ENCODE peak calls at places on chromosome 1, in four cellular contexts. C is K562, S is PC-9, V is PC-3. R is an unnamed sample.

GRCh38 chr1:54332781-54333585 is 73.2 kb downstream of the SSBP3 start:
- DNase-seq in C (no peak), V (no peak), S (no peak), R (no peak)

GRCh38 chr1:119929643-119930310 is 33.5 kb upstream of the ADAM30 start:
- DNase-seq in C (no peak), S (peak; percentile 75), V (peak; percentile 62), R (no peak)

GRCh38 chr1:185162491-185162890 is 5.5 kb downstream of the SWT1 start:
- DNase-seq in C (no peak), S (no peak), V (peak; percentile 46), R (no peak)

GRCh38 chr1:241269116-241269515 is 87.9 kb downstream of the RGS7 start:
- DNase-seq in V (peak; percentile 52), S (no peak), C (no peak), R (no peak)

GRCh38 chr1:205914730-205915129 is 28.5 kb downstream of the SLC26A9 start:
- DNase-seq in V (no peak), S (no peak), C (no peak), R (no peak)

GRCh38 chr1:1666526-1666925 is 7.7 kb upstream of the CDK11B start:
- DNase-seq in C (no peak), S (no peak), V (no peak), R (no peak)

GRCh38 chr1:64686828-64687724 is 57.8 kb upstream of the RAVER2 start:
- DNase-seq in C (peak; percentile 66), S (peak; percentile 43), V (peak; percentile 76), R (no peak)

GRCh38 chr1:905071-905749 is 18.5 kb upstream of the SAMD11 start:
- DNase-seq in C (no peak), S (no peak), V (no peak), R (peak; percentile 83)

GRCh38 chr1:223052931-223053330 is 90.1 kb downstream of the TLR5 start:
- DNase-seq in C (no peak), V (peak; percentile 31), S (no peak), R (peak; percentile 92)

GRCh38 chr1:97004054-97004453 is 282.5 kb downstream of the PTBP2 start:
- DNase-seq in C (no peak), S (no peak), V (no peak), R (no peak)

GRCh38 chr1:169928438-169929209 is 34.9 kb upstream of the SCYL3 start:
- DNase-seq in V (peak; percentile 61), C (peak; percentile 25), S (peak; percentile 54), R (no peak)

GRCh38 chr1:2344121-2344681 is 47.2 kb downstream of the MORN1 start:
- DNase-seq in S (no peak), C (no peak), V (no peak), R (peak; percentile 32)

GRCh38 chr1:114462341-114462740 is 48.7 kb downstream of the TRIM33 start:
- DNase-seq in V (no peak), S (no peak), C (no peak), R (no peak)

GRCh38 chr1:39130297-39130696 is 74.2 kb upstream of the MACF1 start:
- DNase-seq in S (peak; percentile 70), V (peak; percentile 92), C (no peak), R (peak; percentile 81)

GRCh38 chr1:108663074-108663473 is 2.2 kb upstream of the HENMT1 start:
- DNase-seq in S (no peak), V (no peak), C (no peak), R (no peak)

GRCh38 chr1:234925440-234926251 is 203.0 kb downstream of the TOMM20 start:
- DNase-seq in C (no peak), V (peak; percentile 96), S (peak; percentile 99), R (peak; percentile 95)

GRCh38 chr1:155136728-155137127 is 1.1 kb downstream of the SLC50A1 start:
- DNase-seq in C (no peak), V (no peak), S (no peak), R (no peak)

GRCh38 chr1:114229368-114229767 is 75.7 kb upstream of the SYT6 start:
- DNase-seq in C (no peak), V (no peak), S (no peak), R (no peak)

GRCh38 chr1:163068716-163069115 is 445 bp upstream of the RGS4 start:
- DNase-seq in S (no peak), V (peak; percentile 35), C (no peak), R (no peak)

GRCh38 chr1:119906927-119907652 is 10.8 kb upstream of the ADAM30 start:
- DNase-seq in V (no peak), C (no peak), S (no peak), R (no peak)

GRCh38 chr1:51222136-51222787 is 13.8 kb upstream of the RNF11 start:
- DNase-seq in V (no peak), S (no peak), C (no peak), R (no peak)

GRCh38 chr1:189669846-189670245 is 807.8 kb downstream of the BRINP3 start:
- DNase-seq in C (no peak), V (peak; percentile 63), S (no peak), R (no peak)

GRCh38 chr1:214993419-214993818 is 89.1 kb upstream of the KCNK2 start:
- DNase-seq in V (no peak), C (no peak), S (no peak), R (no peak)

GRCh38 chr1:209250970-209251636 is 332.4 kb upstream of the CAMK1G start:
- DNase-seq in S (no peak), V (no peak), C (no peak), R (no peak)

GRCh38 chr1:15508700-15509487 is 15.1 kb downstream of the CASP9 start:
- DNase-seq in V (no peak), S (no peak), C (no peak), R (no peak)

GRCh38 chr1:92804721-92805169 is 19.8 kb upstream of the EVI5 start:
- DNase-seq in S (peak; percentile 94), V (peak; percentile 67), C (peak; percentile 67), R (peak; percentile 92)

GRCh38 chr1:187476671-187477070 is 647.9 kb downstream of the PLA2G4A start:
- DNase-seq in C (no peak), S (no peak), V (peak; percentile 40), R (no peak)

GRCh38 chr1:229280037-229280828 is 9.3 kb downstream of the RAB4A start:
- DNase-seq in C (no peak), S (peak; percentile 71), V (peak; percentile 55), R (no peak)

GRCh38 chr1:223331301-223331700 is 32.7 kb downstream of the SUSD4 start:
- DNase-seq in V (no peak), S (no peak), C (no peak), R (no peak)

GRCh38 chr1:115317101-115318012 is 20.7 kb downstream of the NGF start:
- DNase-seq in S (peak; percentile 99), V (peak; percentile 96), C (no peak), R (no peak)

GRCh38 chr1:156623946-156624813 is 5.0 kb downstream of the HAPLN2 start:
- DNase-seq in C (peak; percentile 80), S (no peak), V (peak; percentile 33), R (peak; percentile 93)
- H3K79me2 ChIP-seq in C (no peaks in the 10 kb centered on the region), S (no peaks in the 10 kb centered on the region), V (no peaks in the 10 kb centered on the region), R (no peaks in the 10 kb centered on the region)

GRCh38 chr1:204356997-204357396 is 2.7 kb downstream of the PLEKHA6 start:
- DNase-seq in V (no peak), C (no peak), S (no peak), R (peak; percentile 38)

GRCh38 chr1:204358145-204358544 is 1.6 kb downstream of the PLEKHA6 start:
- DNase-seq in S (no peak), V (no peak), C (no peak), R (no peak)

GRCh38 chr1:204358605-204359004 is 1.1 kb downstream of the PLEKHA6 start:
- DNase-seq in V (no peak), S (peak; percentile 11), C (no peak), R (no peak)

GRCh38 chr1:204359131-204359473 is 627 bp downstream of the PLEKHA6 start:
- DNase-seq in S (peak; percentile 21), V (no peak), C (no peak), R (no peak)

DNA sequence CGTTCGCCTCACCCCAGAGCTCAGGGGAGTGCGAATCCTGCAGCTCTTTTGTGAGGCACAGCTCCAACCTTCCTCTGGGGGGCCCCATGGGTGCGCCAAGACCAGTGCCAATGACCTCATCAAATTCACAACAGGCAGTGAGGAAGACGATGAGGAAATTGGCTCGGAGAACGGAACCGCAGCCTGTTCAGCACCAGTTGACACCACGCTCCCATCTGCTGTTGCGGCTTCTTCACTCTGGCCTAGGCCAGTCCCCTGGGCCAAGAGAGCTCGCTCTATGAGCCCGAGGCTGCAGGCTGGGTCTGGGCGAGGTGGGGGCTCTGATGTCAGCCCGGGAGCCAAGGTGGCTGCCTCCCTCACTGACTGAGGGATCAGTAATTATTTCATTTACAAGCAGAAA is 2.2 kb downstream of the PLEKHA6 start:
- DNase-seq in C (peak; percentile 46), V (no peak), S (no peak), R (no peak)
- H3K4me1 ChIP-seq in C (peaks cover 21% of the 10 kb centered on the region), V (no peaks in the 10 kb centered on the region), S (no peaks in the 10 kb centered on the region), R (no peaks in the 10 kb centered on the region)

GRCh38 chr1:245686446-245687030 is 531.8 kb downstream of the KIF26B start:
- DNase-seq in V (no peak), S (no peak), C (no peak), R (peak; percentile 78)
- H3K79me2 ChIP-seq in V (no peaks in the 10 kb centered on the region), S (no peaks in the 10 kb centered on the region), C (no peaks in the 10 kb centered on the region), R (no peaks in the 10 kb centered on the region)

GRCh38 chr1:167631386-167631941 is 1.4 kb downstream of the RCSD1 start:
- DNase-seq in S (no peak), V (no peak), C (no peak), R (no peak)
- H3K4me1 ChIP-seq in S (no peaks in the 10 kb centered on the region), V (peaks cover 20% of the 10 kb centered on the region), C (peaks cover 75% of the 10 kb centered on the region), R (no peaks in the 10 kb centered on the region)

GRCh38 chr1:43990271-43991199 is 864 bp upstream of the CCDC24 start:
- DNase-seq in C (peak; percentile 53), V (no peak), S (no peak), R (no peak)

GRCh38 chr1:43992232-43992995 is 1.0 kb downstream of the CCDC24 start:
- DNase-seq in S (no peak), V (no peak), C (no peak), R (no peak)

GRCh38 chr1:43993206-43993914 is 2.0 kb downstream of the CCDC24 start:
- DNase-seq in V (no peak), S (no peak), C (no peak), R (no peak)

GRCh38 chr1:43991476-43992231 is at the start of gene CCDC24:
- DNase-seq in V (peak; percentile 87), S (peak; percentile 85), C (peak; percentile 94), R (peak; percentile 99)

GRCh38 chr1:43991200-43991475 is 261 bp upstream of the CCDC24 start:
- DNase-seq in C (no peak), S (no peak), V (no peak), R (no peak)
- H3K79me2 ChIP-seq in C (no peaks in the 10 kb centered on the region), S (no peaks in the 10 kb centered on the region), V (no peaks in the 10 kb centered on the region), R (no peaks in the 10 kb centered on the region)

R was measured in osteoblast.